ENCODE peak calls at places on chromosomes 2 and 18, in nine cellular contexts. R, J, F, X, G, T, K, N and H are unnamed samples. For H3K4me1 and H3K36me3, the result is how much of the 10 kb centered on the place peaks cover.

GRCh38 chr2:61530365-61531148 is 7.6 kb downstream of the XPO1 start:
- DNase-seq in X (no peak), R (no peak), N (no peak), T (no peak), K (no peak), F (no peak), J (no peak), G (no peak), H (no peak)

GRCh38 chr18:79928563-79928960 is 22.9 kb downstream of the SLC66A2 start:
- DNase-seq in N (no peak), X (peak), F (no peak), G (peak), J (no peak), K (no peak), R (no peak), T (peak), H (no peak)

GRCh38 chr2:216849987-216850386 is 9.9 kb downstream of the TNP1 start:
- DNase-seq in T (no peak), N (no peak), K (peak), G (peak), J (no peak), F (no peak), R (peak), X (peak), H (no peak)

GRCh38 chr2:238100049-238100820 is at the start of gene ESPNL:
- DNase-seq in X (no peak), R (peak), N (no peak), K (no peak), T (peak), F (no peak), J (peak), G (peak), H (no peak)

GRCh38 chr2:237629739-237630138 is 2.4 kb downstream of the LRRFIP1 start:
- DNase-seq in X (no peak), T (no peak), F (no peak), N (no peak), G (no peak), J (no peak), R (no peak), K (no peak), H (no peak)

GRCh38 chr2:216348909-216349308 is 23.4 kb downstream of the MARCHF4 start:
- DNase-seq in R (no peak), F (no peak), X (no peak), N (no peak), G (no peak), T (no peak), K (no peak), J (no peak), H (no peak)

GRCh38 chr2:123091471-123091870 is 933.6 kb upstream of the CNTNAP5 start:
- DNase-seq in X (no peak), J (no peak), R (no peak), T (no peak), G (no peak), K (no peak), F (no peak), N (no peak), H (no peak)

GRCh38 chr2:174802459-174802858 is 38.2 kb upstream of the CHRNA1 start:
- DNase-seq in K (no peak), G (no peak), N (no peak), F (no peak), T (no peak), J (no peak), R (no peak), X (no peak), H (no peak)

GRCh38 chr2:24360050-24360962 is at the start of gene ITSN2:
- DNase-seq in F (peak), N (peak), X (peak), J (peak), T (peak), G (peak), R (peak), K (peak), H (peak)

GRCh38 chr2:23434721-23435121 is 49.7 kb downstream of the KLHL29 start:
- DNase-seq in R (no peak), G (no peak), J (no peak), N (peak), X (no peak), F (no peak), T (no peak), K (no peak), H (no peak)

GRCh38 chr2:21029519-21029918 is 14.4 kb downstream of the APOB start:
- DNase-seq in K (no peak), N (no peak), F (no peak), X (no peak), G (no peak), T (no peak), J (no peak), R (no peak), H (no peak)

GRCh38 chr2:121483021-121483420 is 47.7 kb upstream of the RNU4ATAC start:
- DNase-seq in X (no peak), R (no peak), J (no peak), N (no peak), G (no peak), K (no peak), F (no peak), T (no peak), H (no peak)

GRCh38 chr2:183204397-183204796 is 80.2 kb downstream of the NUP35 start:
- DNase-seq in N (no peak), J (no peak), X (no peak), T (no peak), F (no peak), G (no peak), K (no peak), R (no peak), H (no peak)

GRCh38 chr2:53632714-53633113 is 134.9 kb upstream of the CHAC2 start:
- DNase-seq in K (no peak), F (no peak), G (no peak), T (no peak), X (no peak), J (no peak), R (no peak), N (no peak), H (no peak)

GRCh38 chr2:76932550-76932949 is 589.6 kb downstream of the LRRTM4 start:
- DNase-seq in K (no peak), N (no peak), F (no peak), R (no peak), X (no peak), J (no peak), G (no peak), T (no peak), H (no peak)

GRCh38 chr2:178764097-178764496 is 43.1 kb downstream of the TTN start:
- DNase-seq in F (no peak), N (no peak), R (no peak), G (no peak), K (no peak), T (no peak), J (no peak), X (no peak), H (no peak)

GRCh38 chr2:40279001-40279400 is 172.9 kb downstream of the SLC8A1 start:
- DNase-seq in N (no peak), T (no peak), G (no peak), J (no peak), X (no peak), R (no peak), F (no peak), K (peak), H (no peak)

GRCh38 chr18:57353137-57353939 is 981 bp downstream of the ST8SIA3 start:
- DNase-seq in R (peak), K (no peak), F (peak), X (peak), G (no peak), J (no peak), T (no peak), N (no peak), H (no peak)

GRCh38 chr2:39996653-39997080 is 217.6 kb upstream of the THUMPD2 start:
- DNase-seq in T (no peak), R (no peak), J (no peak), N (no peak), X (no peak), G (no peak), F (peak), K (no peak), H (no peak)

GRCh38 chr2:199019898-199020507 is 437.7 kb downstream of the SATB2 start:
- DNase-seq in K (peak), N (no peak), X (no peak), R (peak), T (no peak), F (peak), G (no peak), J (no peak), H (no peak)
- TF ChIP-seq CTCF in K (peak), N (no peak), X (peak), R (peak), T (no peak), F (peak), G (peak), J (peak), H (no peak)

GRCh38 chr2:220845766-220846273 is 726.3 kb downstream of the EPHA4 start:
- DNase-seq in K (no peak), R (no peak), J (no peak), N (no peak), T (no peak), X (no peak), G (no peak), F (no peak), H (no peak)

GRCh38 chr2:220850116-220850515 is 722.0 kb downstream of the EPHA4 start:
- DNase-seq in R (no peak), N (no peak), X (no peak), G (no peak), J (no peak), F (no peak), K (no peak), T (no peak), H (no peak)

GRCh38 chr2:220847006-220847405 is 725.1 kb downstream of the EPHA4 start:
- DNase-seq in X (no peak), J (no peak), F (no peak), R (no peak), N (no peak), T (no peak), G (no peak), K (no peak), H (no peak)

GRCh38 chr2:220847587-220847986 is 724.5 kb downstream of the EPHA4 start:
- DNase-seq in R (no peak), N (no peak), G (no peak), J (no peak), F (peak), T (no peak), X (no peak), K (peak), H (no peak)

DNA sequence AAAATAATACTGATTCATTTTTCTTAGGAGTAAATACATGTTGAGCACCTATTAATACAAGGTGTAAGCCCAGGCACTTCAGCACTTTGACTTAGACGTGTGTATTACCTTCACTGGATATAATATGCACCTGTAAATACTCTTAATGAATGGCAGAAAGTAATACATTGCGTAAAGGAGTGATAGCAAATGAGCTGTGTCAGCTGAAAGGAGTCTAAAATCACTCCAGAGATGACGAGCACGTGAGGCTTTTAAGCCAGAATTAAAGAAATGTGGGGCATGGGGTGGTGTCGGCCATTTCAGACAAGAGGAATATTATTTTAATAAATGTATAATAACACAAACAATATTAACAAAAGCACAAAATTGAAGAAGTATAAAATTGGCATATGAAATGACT is 722.7 kb downstream of the EPHA4 start:
- DNase-seq in N (no peak), K (no peak), R (no peak), T (no peak), X (no peak), F (no peak), J (no peak), G (no peak), H (no peak)
- H3K4me1 ChIP-seq in N (under half), K (under half), R (under half), T (under half), X (under half), F (under half), J (under half), G (under half), H (under half)

DNA sequence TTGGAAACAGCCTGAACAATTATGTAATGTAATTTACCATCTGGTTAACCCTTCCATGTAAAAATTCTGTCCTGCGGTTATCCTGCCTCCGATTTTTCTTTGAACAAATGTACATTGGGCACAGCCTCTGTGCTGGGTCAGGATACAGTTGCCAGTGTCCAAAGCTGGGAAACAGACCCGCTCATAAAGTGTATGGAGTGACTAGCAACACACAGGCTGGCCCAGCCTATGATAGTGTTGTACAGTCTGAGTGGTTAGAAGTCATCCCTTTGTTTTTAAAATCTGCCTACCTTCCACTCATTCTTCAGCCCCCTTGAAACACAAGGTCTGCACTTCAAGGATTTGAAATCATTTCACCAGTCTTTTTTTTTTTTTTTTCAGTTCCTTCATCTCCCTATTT is 50.1 kb downstream of the FEZ2 start:
- DNase-seq in G (no peak), X (no peak), T (no peak), F (no peak), N (no peak), K (no peak), R (no peak), J (no peak), H (no peak)
- H3K36me3 ChIP-seq in G (under half), X (under half), T (under half), F (under half), N (under half), K (under half), R (under half), J (half or more), H (under half)

DNA sequence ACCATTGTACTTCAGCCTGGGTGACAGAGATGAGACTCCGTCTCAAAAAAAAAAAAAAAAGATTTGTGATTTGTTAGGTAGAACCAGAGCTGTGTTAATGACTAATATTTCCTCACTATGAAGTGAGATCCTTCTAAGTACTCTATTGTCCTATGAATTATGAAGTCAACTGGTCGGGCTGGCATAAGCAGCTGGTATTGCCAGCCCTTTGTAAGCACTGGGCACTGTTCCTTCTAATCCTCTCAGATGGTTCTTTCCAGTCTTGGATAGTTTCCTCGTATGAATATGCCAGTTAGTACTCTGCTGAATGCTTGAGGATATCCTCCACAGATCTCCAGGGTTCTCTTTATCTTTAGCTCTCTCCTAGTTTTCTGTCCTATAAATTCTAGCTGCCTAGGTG is 223.1 kb upstream of the SP5 start:
- DNase-seq in N (no peak), F (no peak), X (no peak), J (no peak), R (no peak), K (no peak), T (no peak), G (no peak), H (no peak)
- TF ChIP-seq CTCF in N (no peak), F (no peak), X (no peak), J (no peak), R (no peak), K (no peak), T (no peak), G (no peak), H (no peak)

GRCh38 chr2:65024149-65024829 is 31.9 kb upstream of the CEP68 start:
- DNase-seq in F (no peak), J (no peak), K (peak), T (no peak), G (no peak), X (no peak), N (no peak), R (no peak), H (no peak)
- H3K4me1 ChIP-seq in F (under half), J (under half), K (under half), T (under half), G (under half), X (under half), N (under half), R (under half), H (under half)

DNA sequence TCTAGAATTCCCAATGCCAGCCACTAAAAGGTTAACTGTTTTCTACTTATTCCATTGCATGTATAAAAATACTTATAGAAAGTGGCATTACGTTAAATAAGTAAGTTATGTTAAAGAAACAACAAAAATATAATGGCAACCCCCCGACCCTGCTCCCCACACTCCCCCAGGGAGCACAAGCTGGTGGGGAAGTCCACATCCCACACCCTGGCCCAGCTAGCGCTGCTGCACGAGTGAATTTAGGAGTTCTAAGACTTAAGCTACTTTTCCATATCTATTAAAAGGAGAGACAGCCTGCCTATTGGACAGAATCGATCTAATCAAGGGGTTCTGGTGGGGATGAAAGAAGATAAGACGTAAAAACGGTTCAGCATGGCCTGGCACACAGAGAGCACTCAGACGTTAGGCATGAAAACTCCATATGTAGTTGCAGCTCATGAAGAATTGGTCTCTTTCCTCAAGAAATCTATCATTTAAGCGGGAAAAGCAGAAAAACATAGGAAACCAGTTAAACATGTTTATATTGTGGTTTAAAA is 16.6 kb downstream of the HJURP start:
- DNase-seq in F (no peak), K (no peak), R (no peak), N (no peak), G (no peak), X (no peak), J (peak), T (peak), H (no peak)
- H3K36me3 ChIP-seq in F (under half), K (half or more), R (half or more), N (under half), G (under half), X (under half), J (under half), T (under half), H (under half)

GRCh38 chr18:65206551-65207260 is 544.1 kb upstream of the CDH7 start:
- DNase-seq in G (peak), T (peak), K (no peak), N (no peak), F (peak), X (no peak), R (no peak), J (no peak), H (no peak)
- TF ChIP-seq CTCF in G (no peak), T (no peak), K (no peak), N (peak), F (peak), X (no peak), R (no peak), J (no peak), H (no peak)

DNA sequence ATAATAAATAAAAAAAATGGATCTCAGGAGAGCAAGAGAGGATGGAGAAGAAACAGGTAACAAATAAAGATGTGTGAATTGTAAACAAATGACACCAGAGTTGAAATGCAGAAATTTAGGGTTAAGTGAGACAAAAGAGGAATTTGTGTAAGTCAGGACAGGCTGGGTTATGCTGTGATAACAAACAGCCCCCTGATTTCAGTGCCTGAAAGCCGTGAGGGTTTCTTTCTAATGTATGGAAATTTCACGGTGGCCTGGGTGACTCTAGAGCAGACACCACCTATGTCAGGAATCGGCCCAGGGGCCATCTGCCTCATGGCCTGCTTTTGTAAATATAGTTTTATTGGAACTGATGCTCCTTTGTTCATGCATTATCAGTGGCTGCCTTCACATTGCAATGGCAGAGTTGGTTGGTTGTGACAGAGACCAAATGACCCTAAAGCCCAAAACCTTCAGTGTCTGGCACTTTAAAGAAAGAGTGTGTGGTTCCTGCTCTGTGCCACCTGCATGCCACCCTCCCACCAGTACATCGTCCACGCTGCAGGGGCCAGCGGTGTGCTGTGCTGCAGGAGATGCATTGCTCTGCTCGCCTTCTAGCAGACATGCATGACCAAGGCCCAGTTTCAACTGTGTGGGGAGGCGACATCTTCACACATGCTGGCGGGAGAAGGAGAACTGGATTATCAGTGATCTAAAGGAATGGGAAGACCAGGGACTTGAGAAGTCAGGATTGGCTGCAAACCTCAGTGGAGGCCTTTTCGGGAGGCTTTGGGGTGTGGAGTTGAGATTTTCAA is 221.2 kb upstream of the APCDD1 start:
- DNase-seq in X (no peak), T (no peak), K (no peak), J (no peak), R (no peak), F (no peak), N (no peak), G (no peak), H (no peak)
- H3K4me1 ChIP-seq in X (under half), T (under half), K (under half), J (under half), R (under half), F (under half), N (under half), G (under half), H (under half)